ENCODE peak calls at places on chromosomes 16 and 17, in nine cellular contexts. One of them, this sample, is unnamed.

GRCh38 chr17:78276499-78276898 is 45.1 kb downstream of the TMEM235 start:
- DNase-seq in testis: no peak
- DNase-seq in GM12864: peak
- DNase-seq in tibial artery: no peak
- DNase-seq in AG04450: no peak
- DNase-seq in upper lobe of right lung: no peak
- DNase-seq in body of pancreas: no peak
- DNase-seq in epithelial cell of proximal tubule: no peak
- DNase-seq in adrenal gland: no peak
- DNase-seq in this sample: no peak

GRCh38 chr17:50118076-50118827 is 11.7 kb downstream of the SAMD14 start:
- DNase-seq in adrenal gland: no peak
- DNase-seq in GM12864: no peak
- DNase-seq in body of pancreas: no peak
- DNase-seq in epithelial cell of proximal tubule: no peak
- DNase-seq in upper lobe of right lung: no peak
- DNase-seq in AG04450: no peak
- DNase-seq in testis: no peak
- DNase-seq in tibial artery: no peak
- DNase-seq in this sample: no peak

GRCh38 chr16:68444058-68444657 is 4.2 kb downstream of the SMPD3 start:
- DNase-seq in GM12864: no peak
- DNase-seq in epithelial cell of proximal tubule: no peak
- DNase-seq in testis: peak
- DNase-seq in tibial artery: no peak
- DNase-seq in upper lobe of right lung: no peak
- DNase-seq in adrenal gland: no peak
- DNase-seq in AG04450: no peak
- DNase-seq in body of pancreas: peak
- DNase-seq in this sample: no peak

GRCh38 chr17:80925668-80926067 is 66.0 kb upstream of the CHMP6 start:
- DNase-seq in adrenal gland: no peak
- DNase-seq in tibial artery: no peak
- DNase-seq in body of pancreas: peak
- DNase-seq in upper lobe of right lung: peak
- DNase-seq in epithelial cell of proximal tubule: no peak
- DNase-seq in GM12864: no peak
- DNase-seq in AG04450: no peak
- DNase-seq in testis: no peak
- DNase-seq in this sample: no peak

GRCh38 chr16:48609453-48610023 is 442 bp downstream of the N4BP1 start:
- DNase-seq in adrenal gland: peak
- DNase-seq in epithelial cell of proximal tubule: no peak
- DNase-seq in upper lobe of right lung: peak
- DNase-seq in testis: peak
- DNase-seq in GM12864: no peak
- DNase-seq in body of pancreas: peak
- DNase-seq in tibial artery: peak
- DNase-seq in AG04450: no peak
- DNase-seq in this sample: peak

GRCh38 chr16:31331141-31331764 is 23.7 kb upstream of the ITGAX start:
- DNase-seq in upper lobe of right lung: no peak
- DNase-seq in epithelial cell of proximal tubule: no peak
- DNase-seq in adrenal gland: no peak
- DNase-seq in tibial artery: no peak
- DNase-seq in testis: no peak
- DNase-seq in AG04450: no peak
- DNase-seq in GM12864: no peak
- DNase-seq in body of pancreas: no peak
- DNase-seq in this sample: peak

GRCh38 chr17:67276075-67276474 is 31.1 kb upstream of the HELZ start:
- DNase-seq in adrenal gland: no peak
- DNase-seq in body of pancreas: no peak
- DNase-seq in tibial artery: no peak
- DNase-seq in upper lobe of right lung: no peak
- DNase-seq in AG04450: no peak
- DNase-seq in testis: no peak
- DNase-seq in GM12864: no peak
- DNase-seq in epithelial cell of proximal tubule: no peak
- DNase-seq in this sample: no peak

GRCh38 chr16:48157302-48157701 is 1.5 kb upstream of the ABCC12 start:
- DNase-seq in upper lobe of right lung: no peak
- DNase-seq in tibial artery: no peak
- DNase-seq in GM12864: no peak
- DNase-seq in testis: no peak
- DNase-seq in adrenal gland: no peak
- DNase-seq in AG04450: no peak
- DNase-seq in epithelial cell of proximal tubule: no peak
- DNase-seq in body of pancreas: no peak
- DNase-seq in this sample: no peak

GRCh38 chr16:69863882-69864281 is 87.3 kb upstream of the CLEC18A start:
- DNase-seq in adrenal gland: no peak
- DNase-seq in upper lobe of right lung: no peak
- DNase-seq in body of pancreas: peak
- DNase-seq in tibial artery: no peak
- DNase-seq in AG04450: no peak
- DNase-seq in epithelial cell of proximal tubule: no peak
- DNase-seq in GM12864: no peak
- DNase-seq in testis: no peak
- DNase-seq in this sample: no peak

GRCh38 chr16:69860233-69861231 is 90.6 kb upstream of the CLEC18A start:
- DNase-seq in GM12864: no peak
- DNase-seq in upper lobe of right lung: no peak
- DNase-seq in epithelial cell of proximal tubule: no peak
- DNase-seq in testis: no peak
- DNase-seq in body of pancreas: no peak
- DNase-seq in adrenal gland: no peak
- DNase-seq in tibial artery: no peak
- DNase-seq in AG04450: no peak
- DNase-seq in this sample: no peak

GRCh38 chr16:69858196-69859104 is 92.7 kb upstream of the CLEC18A start:
- DNase-seq in adrenal gland: peak
- DNase-seq in testis: no peak
- DNase-seq in GM12864: no peak
- DNase-seq in tibial artery: no peak
- DNase-seq in epithelial cell of proximal tubule: no peak
- DNase-seq in body of pancreas: no peak
- DNase-seq in upper lobe of right lung: no peak
- DNase-seq in AG04450: no peak
- DNase-seq in this sample: no peak

GRCh38 chr16:69859105-69859969 is 91.8 kb upstream of the CLEC18A start:
- DNase-seq in AG04450: no peak
- DNase-seq in testis: peak
- DNase-seq in body of pancreas: peak
- DNase-seq in epithelial cell of proximal tubule: no peak
- DNase-seq in upper lobe of right lung: no peak
- DNase-seq in tibial artery: no peak
- DNase-seq in adrenal gland: peak
- DNase-seq in GM12864: no peak
- DNase-seq in this sample: no peak

GRCh38 chr16:69861276-69862030 is 89.7 kb upstream of the CLEC18A start:
- DNase-seq in adrenal gland: peak
- DNase-seq in upper lobe of right lung: no peak
- DNase-seq in GM12864: no peak
- DNase-seq in testis: peak
- DNase-seq in body of pancreas: peak
- DNase-seq in AG04450: peak
- DNase-seq in epithelial cell of proximal tubule: no peak
- DNase-seq in tibial artery: peak
- DNase-seq in this sample: no peak
- TF ChIP-seq CTCF in adrenal gland: no peak
- TF ChIP-seq CTCF in upper lobe of right lung: no peak
- TF ChIP-seq CTCF in GM12864: no peak
- TF ChIP-seq CTCF in testis: no peak
- TF ChIP-seq CTCF in body of pancreas: no peak
- TF ChIP-seq CTCF in AG04450: no peak
- TF ChIP-seq CTCF in epithelial cell of proximal tubule: no peak
- TF ChIP-seq CTCF in tibial artery: no peak
- TF ChIP-seq CTCF in this sample: no peak

GRCh38 chr17:8156174-8156992 is 4.2 kb upstream of the PER1 start:
- DNase-seq in AG04450: peak
- DNase-seq in adrenal gland: peak
- DNase-seq in testis: peak
- DNase-seq in GM12864: peak
- DNase-seq in body of pancreas: peak
- DNase-seq in upper lobe of right lung: peak
- DNase-seq in tibial artery: peak
- DNase-seq in epithelial cell of proximal tubule: peak
- DNase-seq in this sample: peak
- TF ChIP-seq CTCF in AG04450: no peak
- TF ChIP-seq CTCF in adrenal gland: no peak
- TF ChIP-seq CTCF in testis: no peak
- TF ChIP-seq CTCF in GM12864: no peak
- TF ChIP-seq CTCF in body of pancreas: no peak
- TF ChIP-seq CTCF in upper lobe of right lung: peak
- TF ChIP-seq CTCF in tibial artery: no peak
- TF ChIP-seq CTCF in epithelial cell of proximal tubule: no peak
- TF ChIP-seq CTCF in this sample: peak

GRCh38 chr16:57937861-57938260 is 33.1 kb downstream of the CNGB1 start:
- DNase-seq in upper lobe of right lung: no peak
- DNase-seq in GM12864: no peak
- DNase-seq in body of pancreas: no peak
- DNase-seq in epithelial cell of proximal tubule: no peak
- DNase-seq in tibial artery: no peak
- DNase-seq in adrenal gland: no peak
- DNase-seq in AG04450: no peak
- DNase-seq in testis: no peak
- DNase-seq in this sample: no peak

GRCh38 chr16:57939872-57940224 is 31.1 kb downstream of the CNGB1 start:
- DNase-seq in body of pancreas: no peak
- DNase-seq in tibial artery: no peak
- DNase-seq in upper lobe of right lung: peak
- DNase-seq in adrenal gland: no peak
- DNase-seq in AG04450: no peak
- DNase-seq in epithelial cell of proximal tubule: no peak
- DNase-seq in GM12864: no peak
- DNase-seq in testis: no peak
- DNase-seq in this sample: no peak

GRCh38 chr16:57938484-57938883 is 32.4 kb downstream of the CNGB1 start:
- DNase-seq in body of pancreas: no peak
- DNase-seq in tibial artery: no peak
- DNase-seq in GM12864: no peak
- DNase-seq in testis: no peak
- DNase-seq in AG04450: no peak
- DNase-seq in upper lobe of right lung: no peak
- DNase-seq in epithelial cell of proximal tubule: no peak
- DNase-seq in adrenal gland: no peak
- DNase-seq in this sample: no peak

GRCh38 chr16:57940382-57940966 is 30.5 kb downstream of the CNGB1 start:
- DNase-seq in tibial artery: no peak
- DNase-seq in adrenal gland: no peak
- DNase-seq in body of pancreas: no peak
- DNase-seq in epithelial cell of proximal tubule: no peak
- DNase-seq in GM12864: no peak
- DNase-seq in upper lobe of right lung: no peak
- DNase-seq in testis: no peak
- DNase-seq in AG04450: no peak
- DNase-seq in this sample: no peak

DNA sequence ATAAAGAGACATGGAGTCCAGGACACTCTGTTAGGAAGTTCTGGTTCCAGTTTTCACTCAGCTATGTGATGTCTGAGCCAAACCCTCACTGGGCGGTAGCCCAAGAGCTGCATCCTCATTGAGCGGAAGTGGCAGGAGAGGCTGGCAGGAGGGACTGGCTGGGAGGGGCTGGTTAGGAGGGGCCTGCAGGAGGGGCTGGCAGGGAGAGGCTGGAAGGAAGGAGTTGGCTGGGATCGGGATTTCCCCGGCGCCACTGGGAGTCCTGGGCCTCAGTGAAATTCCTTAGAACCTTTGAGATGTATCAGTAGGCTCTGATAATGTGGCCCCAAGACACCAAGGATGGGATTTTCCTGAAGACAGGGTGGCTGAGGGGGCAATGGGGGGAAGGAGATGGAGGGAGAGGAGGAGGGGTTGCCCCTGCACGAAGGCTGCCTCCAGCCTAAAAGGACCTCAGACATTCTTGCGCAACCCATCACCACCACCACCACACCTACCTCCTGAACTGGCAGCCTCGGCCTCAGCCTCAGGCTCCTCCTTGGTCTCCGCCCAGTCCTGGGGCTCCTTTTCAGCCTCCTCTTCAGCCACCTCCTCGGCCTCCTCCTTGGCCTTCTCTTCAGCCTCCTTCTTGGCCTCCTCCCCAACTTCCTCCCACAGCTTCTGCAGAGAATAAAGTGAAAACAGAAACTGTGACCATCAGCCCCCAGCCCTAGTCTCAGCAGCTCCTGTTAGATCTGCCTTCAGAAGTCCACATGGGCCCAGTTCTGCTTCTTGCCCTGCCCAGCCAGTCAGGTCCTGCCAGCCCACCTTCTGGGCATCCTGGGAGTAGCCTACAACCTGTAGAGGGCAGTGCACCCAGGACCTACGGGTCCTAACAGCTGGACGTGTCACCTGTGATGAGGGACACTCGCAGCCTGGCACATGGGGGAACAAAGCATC is 31.7 kb downstream of the CNGB1 start:
- DNase-seq in testis: peak
- DNase-seq in AG04450: no peak
- DNase-seq in upper lobe of right lung: peak
- DNase-seq in body of pancreas: peak
- DNase-seq in GM12864: no peak
- DNase-seq in epithelial cell of proximal tubule: peak
- DNase-seq in tibial artery: peak
- DNase-seq in adrenal gland: peak
- DNase-seq in this sample: no peak
- TF ChIP-seq CTCF in testis: no peak
- TF ChIP-seq CTCF in AG04450: peak
- TF ChIP-seq CTCF in upper lobe of right lung: peak
- TF ChIP-seq CTCF in body of pancreas: no peak
- TF ChIP-seq CTCF in GM12864: no peak
- TF ChIP-seq CTCF in epithelial cell of proximal tubule: peak
- TF ChIP-seq CTCF in tibial artery: no peak
- TF ChIP-seq CTCF in adrenal gland: no peak
- TF ChIP-seq CTCF in this sample: no peak

GRCh38 chr16:75478480-75479345 is 14.2 kb upstream of the TMEM170A start:
- DNase-seq in upper lobe of right lung: no peak
- DNase-seq in tibial artery: no peak
- DNase-seq in body of pancreas: no peak
- DNase-seq in adrenal gland: no peak
- DNase-seq in testis: no peak
- DNase-seq in epithelial cell of proximal tubule: no peak
- DNase-seq in GM12864: no peak
- DNase-seq in AG04450: no peak
- DNase-seq in this sample: no peak

GRCh38 chr16:75483222-75483621 is 12.0 kb downstream of the CHST6 start:
- DNase-seq in epithelial cell of proximal tubule: peak
- DNase-seq in adrenal gland: no peak
- DNase-seq in tibial artery: no peak
- DNase-seq in testis: no peak
- DNase-seq in GM12864: no peak
- DNase-seq in upper lobe of right lung: peak
- DNase-seq in body of pancreas: no peak
- DNase-seq in AG04450: peak
- DNase-seq in this sample: no peak

GRCh38 chr16:75479421-75479990 is 15.0 kb upstream of the TMEM170A start:
- DNase-seq in GM12864: no peak
- DNase-seq in epithelial cell of proximal tubule: no peak
- DNase-seq in body of pancreas: no peak
- DNase-seq in adrenal gland: no peak
- DNase-seq in tibial artery: no peak
- DNase-seq in AG04450: no peak
- DNase-seq in upper lobe of right lung: no peak
- DNase-seq in testis: no peak
- DNase-seq in this sample: no peak

GRCh38 chr16:75482434-75483205 is 12.6 kb downstream of the CHST6 start:
- DNase-seq in epithelial cell of proximal tubule: no peak
- DNase-seq in GM12864: no peak
- DNase-seq in body of pancreas: no peak
- DNase-seq in adrenal gland: no peak
- DNase-seq in testis: no peak
- DNase-seq in upper lobe of right lung: peak
- DNase-seq in AG04450: no peak
- DNase-seq in tibial artery: no peak
- DNase-seq in this sample: no peak

DNA sequence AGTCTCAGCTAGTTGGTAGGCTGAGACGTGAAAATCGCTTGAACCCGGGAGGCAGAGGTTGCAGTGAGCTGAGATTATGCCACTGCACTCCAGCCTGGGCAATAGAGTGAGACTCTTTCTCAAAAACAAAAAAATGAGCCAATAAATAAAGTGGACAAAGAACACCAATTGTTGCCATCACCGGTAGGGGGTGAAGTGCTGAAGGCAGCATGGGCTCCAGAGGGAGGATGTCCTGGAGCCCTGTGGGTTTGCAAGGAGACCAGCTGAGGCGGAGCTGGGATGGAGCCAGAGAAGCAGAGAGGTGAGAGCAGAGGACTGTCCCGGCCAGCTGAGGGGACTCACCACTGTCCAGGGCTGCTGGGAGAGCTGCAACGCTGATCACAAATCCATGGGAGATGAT is 13.8 kb downstream of the CHST6 start:
- DNase-seq in upper lobe of right lung: peak
- DNase-seq in adrenal gland: no peak
- DNase-seq in testis: no peak
- DNase-seq in tibial artery: no peak
- DNase-seq in epithelial cell of proximal tubule: no peak
- DNase-seq in body of pancreas: no peak
- DNase-seq in GM12864: no peak
- DNase-seq in AG04450: no peak
- DNase-seq in this sample: no peak
- TF ChIP-seq CTCF in upper lobe of right lung: no peak
- TF ChIP-seq CTCF in adrenal gland: no peak
- TF ChIP-seq CTCF in testis: no peak
- TF ChIP-seq CTCF in tibial artery: no peak
- TF ChIP-seq CTCF in epithelial cell of proximal tubule: no peak
- TF ChIP-seq CTCF in body of pancreas: no peak
- TF ChIP-seq CTCF in GM12864: no peak
- TF ChIP-seq CTCF in AG04450: no peak
- TF ChIP-seq CTCF in this sample: no peak

This sample was measured in osteocyte.